ENCODE peak calls at places on chromosomes 3 and 15, in four cellular contexts. U is GM06990, B is stomach, A is brain microvascular endothelial cell. G is an unnamed sample.

GRCh38 chr3:179196098-179196497 is 47.9 kb downstream of the PIK3CA start:
- DNase-seq in U (peak), B (no peak), A (peak), G (no peak)

GRCh38 chr15:88187195-88187594 is 69.3 kb downstream of the NTRK3 start:
- DNase-seq in U (no peak), B (no peak), A (no peak), G (no peak)

GRCh38 chr3:14351617-14352001 is 50.8 kb upstream of the SLC6A6 start:
- DNase-seq in U (no peak), B (no peak), A (no peak), G (no peak)

GRCh38 chr15:40554164-40554530 is 10.7 kb downstream of the CCDC32 start:
- DNase-seq in U (no peak), B (no peak), A (no peak), G (no peak)

GRCh38 chr3:181486496-181486895 is 225.2 kb upstream of the SOX2 start:
- DNase-seq in U (no peak), B (no peak), A (no peak), G (no peak)

GRCh38 chr3:75294124-75294523 is 370.0 kb upstream of the FRG2C start:
- DNase-seq in U (no peak), B (peak), A (peak), G (peak)

GRCh38 chr3:197746214-197746613 is 3.5 kb upstream of the FYTTD1 start:
- DNase-seq in U (no peak), B (no peak), A (no peak), G (no peak)

GRCh38 chr3:191985691-191986090 is 524.7 kb downstream of the PYDC2 start:
- DNase-seq in U (no peak), B (no peak), A (no peak), G (no peak)

GRCh38 chr15:79602731-79603130 is 170.6 kb downstream of the MINAR1 start:
- DNase-seq in U (no peak), B (no peak), A (no peak), G (no peak)

GRCh38 chr15:34501131-34501530 is 63.5 kb upstream of the GOLGA8A start:
- DNase-seq in U (no peak), B (no peak), A (no peak), G (no peak)

GRCh38 chr3:146375214-146375613 is 94.1 kb downstream of the PLSCR2 start:
- DNase-seq in U (no peak), B (no peak), A (no peak), G (peak)

GRCh38 chr3:37417297-37418082 is 243.1 kb upstream of the LRRFIP2 start:
- DNase-seq in U (no peak), B (no peak), A (no peak), G (no peak)

GRCh38 chr3:97969541-97969940 is 2.7 kb downstream of the RIOX2 start:
- DNase-seq in U (no peak), B (no peak), A (no peak), G (no peak)

GRCh38 chr3:186002884-186003472 is 65.2 kb upstream of the TRA2B start:
- DNase-seq in U (no peak), B (no peak), A (no peak), G (peak)

GRCh38 chr15:77019476-77020331 is 24.8 kb downstream of the PSTPIP1 start:
- DNase-seq in U (no peak), B (no peak), A (peak), G (no peak)

GRCh38 chr3:15497984-15498383 is 23.5 kb downstream of the COLQ start:
- DNase-seq in U (no peak), B (no peak), A (no peak), G (no peak)

GRCh38 chr3:190225186-190225692 is 97.0 kb downstream of the CLDN1 start:
- DNase-seq in U (no peak), B (no peak), A (peak), G (no peak)

GRCh38 chr15:62899090-62899493 is 143.5 kb upstream of the TPM1 start:
- DNase-seq in U (no peak), B (no peak), A (no peak), G (no peak)

GRCh38 chr3:143239026-143239425 is 119.5 kb downstream of the CHST2 start:
- DNase-seq in U (no peak), B (no peak), A (no peak), G (no peak)

GRCh38 chr3:38738630-38739395 is 77.2 kb downstream of the SCN10A start:
- DNase-seq in U (no peak), B (no peak), A (peak), G (no peak)
- TF ChIP-seq CTCF in U (peak), B (no peak), A (peak), G (peak)

GRCh38 chr3:73661262-73661661 is 36.5 kb upstream of the PDZRN3 start:
- DNase-seq in U (no peak), B (no peak), A (peak), G (no peak)
- TF ChIP-seq CTCF in U (no peak), B (no peak), A (no peak), G (no peak)

GRCh38 chr3:58801541-58801940 is 135.0 kb upstream of the FAM3D start:
- DNase-seq in U (no peak), B (no peak), A (no peak), G (no peak)

GRCh38 chr3:58800032-58800431 is 133.5 kb upstream of the FAM3D start:
- DNase-seq in U (no peak), B (no peak), A (no peak), G (no peak)

GRCh38 chr3:58798312-58798711 is 131.7 kb upstream of the FAM3D start:
- DNase-seq in U (no peak), B (no peak), A (no peak), G (no peak)

GRCh38 chr3:58800940-58801339 is 134.4 kb upstream of the FAM3D start:
- DNase-seq in U (no peak), B (no peak), A (no peak), G (no peak)

GRCh38 chr3:58799271-58799670 is 132.7 kb upstream of the FAM3D start:
- DNase-seq in U (no peak), B (no peak), A (no peak), G (no peak)
- TF ChIP-seq CTCF in U (no peak), B (no peak), A (no peak), G (no peak)

DNA sequence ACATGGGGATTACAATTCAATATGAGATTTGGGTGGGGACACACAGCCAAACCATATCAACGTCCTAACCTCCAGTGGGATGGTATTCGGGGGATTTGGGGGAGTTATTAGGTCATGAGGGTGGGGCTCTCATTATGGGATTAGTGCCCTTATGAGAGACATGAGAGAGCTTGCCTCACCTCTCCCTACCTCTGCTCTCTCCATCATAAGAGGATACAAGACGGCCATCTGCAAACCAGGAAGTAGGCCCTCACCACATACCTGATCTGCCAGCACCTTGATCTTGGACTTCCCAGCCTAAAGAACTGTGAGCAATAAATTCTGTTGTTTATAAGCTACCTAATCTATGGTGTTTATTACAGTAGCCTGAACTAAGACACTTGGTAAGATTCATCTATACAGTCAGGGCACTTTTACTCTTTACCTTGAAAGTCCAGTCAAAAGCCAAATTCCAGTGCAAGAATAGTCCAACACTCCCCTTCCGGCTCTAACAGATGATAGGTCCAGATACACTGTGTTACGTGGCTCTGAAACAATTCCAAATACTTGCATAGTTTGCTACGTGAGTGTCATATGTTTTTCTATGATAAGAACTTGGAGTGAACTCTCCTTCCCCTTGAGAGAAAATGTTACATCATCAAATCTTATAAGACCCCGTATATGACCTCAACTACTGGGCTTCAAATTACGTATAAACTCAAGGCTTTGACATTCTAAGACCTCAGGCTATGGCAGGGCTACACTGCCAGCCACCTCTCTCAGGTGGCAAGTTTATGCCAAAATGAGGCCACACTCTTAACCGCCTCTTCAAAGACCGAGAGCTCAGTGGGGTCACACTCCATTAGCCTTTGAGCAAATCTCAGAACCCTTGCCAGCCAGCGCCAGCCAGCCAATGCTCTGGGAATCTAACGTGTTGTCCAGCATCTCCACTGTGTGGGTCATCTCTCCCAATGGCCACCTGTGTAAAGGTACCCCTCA is 129.9 kb downstream of the XXYLT1 start:
- DNase-seq in U (no peak), B (no peak), A (peak), G (no peak)
- TF ChIP-seq CTCF in U (no peak), B (no peak), A (no peak), G (no peak)

GRCh38 chr15:22839046-22839705 is 710 bp downstream of the NIPA2 start:
- DNase-seq in U (peak), B (no peak), A (no peak), G (no peak)

DNA sequence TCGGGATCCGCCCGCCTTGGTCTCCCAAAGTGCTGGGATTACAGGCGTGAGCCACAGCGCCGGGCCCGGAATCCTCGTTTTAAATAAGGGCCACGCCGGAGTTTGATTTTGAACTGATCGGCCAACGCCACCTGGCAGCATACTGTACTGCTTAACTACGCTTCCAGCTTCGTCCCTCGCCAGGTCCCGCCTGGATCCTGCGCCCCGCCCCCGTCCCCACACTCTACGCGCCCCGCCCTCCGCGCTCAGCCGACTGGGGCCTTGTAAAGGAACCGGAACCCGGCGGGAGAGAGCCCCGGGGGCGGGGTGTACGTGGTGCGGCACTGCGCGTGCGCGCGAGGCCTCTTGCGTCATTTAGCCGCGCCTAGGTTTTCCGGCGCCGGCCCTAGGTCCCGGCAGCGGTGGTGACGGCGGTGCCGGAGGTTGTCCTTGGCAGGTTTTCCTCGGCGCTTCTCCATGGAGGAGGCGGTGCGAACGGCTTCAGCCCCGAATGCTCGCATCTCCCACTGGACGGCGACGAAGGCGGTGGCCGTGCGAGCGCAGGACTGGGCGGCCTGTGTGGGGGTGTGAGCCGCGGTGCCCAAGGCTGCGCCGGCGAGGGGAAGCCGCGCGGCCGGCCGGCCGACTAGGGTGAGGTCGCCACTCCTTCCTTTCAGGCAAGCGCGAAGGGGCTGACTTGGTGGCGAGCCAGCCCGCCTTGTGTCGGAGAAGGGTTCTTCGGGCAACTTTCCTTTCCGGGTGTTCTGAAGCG is at the start of gene NIPA2:
- DNase-seq in U (peak), B (peak), A (peak), G (peak)
- TF ChIP-seq CTCF in U (peak), B (no peak), A (no peak), G (no peak)

GRCh38 chr15:80788536-80788935 is 9.4 kb downstream of the CEMIP start:
- DNase-seq in U (no peak), B (no peak), A (no peak), G (peak)

GRCh38 chr15:80785811-80786354 is 6.7 kb downstream of the CEMIP start:
- DNase-seq in U (no peak), B (no peak), A (no peak), G (no peak)

GRCh38 chr15:80789296-80789695 is 10.1 kb downstream of the CEMIP start:
- DNase-seq in U (no peak), B (no peak), A (no peak), G (no peak)

GRCh38 chr15:80785335-80785734 is 6.2 kb downstream of the CEMIP start:
- DNase-seq in U (no peak), B (no peak), A (peak), G (no peak)

DNA sequence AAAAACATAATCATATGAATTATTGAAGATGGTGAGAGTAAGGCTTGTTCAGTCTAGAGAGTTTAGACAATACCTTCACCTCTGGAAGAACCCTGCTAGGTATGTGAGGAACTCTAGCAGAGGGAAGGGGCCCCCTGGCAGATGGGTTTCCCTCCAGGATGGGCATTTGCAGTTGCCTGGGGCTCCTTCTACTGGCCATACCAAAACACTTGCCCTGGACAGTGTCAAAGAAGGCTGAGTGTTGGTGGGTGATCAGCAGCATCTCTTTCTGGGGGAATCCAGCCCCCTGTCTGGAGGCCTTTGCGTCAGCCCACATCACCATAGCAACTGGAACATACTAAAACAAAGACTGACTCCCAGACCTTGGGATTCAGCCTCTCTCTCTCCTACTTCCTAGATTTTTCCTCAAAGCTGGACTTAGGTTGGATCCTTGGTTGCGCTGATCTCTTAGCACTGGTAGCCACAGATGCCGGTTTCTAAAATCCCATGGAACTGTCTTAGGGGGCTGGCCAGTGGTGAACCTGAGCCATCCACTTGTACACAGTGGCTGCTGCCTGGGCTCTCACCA is 8.2 kb downstream of the CEMIP start:
- DNase-seq in U (no peak), B (no peak), A (no peak), G (no peak)
- TF ChIP-seq CTCF in U (no peak), B (no peak), A (no peak), G (no peak)

DNA sequence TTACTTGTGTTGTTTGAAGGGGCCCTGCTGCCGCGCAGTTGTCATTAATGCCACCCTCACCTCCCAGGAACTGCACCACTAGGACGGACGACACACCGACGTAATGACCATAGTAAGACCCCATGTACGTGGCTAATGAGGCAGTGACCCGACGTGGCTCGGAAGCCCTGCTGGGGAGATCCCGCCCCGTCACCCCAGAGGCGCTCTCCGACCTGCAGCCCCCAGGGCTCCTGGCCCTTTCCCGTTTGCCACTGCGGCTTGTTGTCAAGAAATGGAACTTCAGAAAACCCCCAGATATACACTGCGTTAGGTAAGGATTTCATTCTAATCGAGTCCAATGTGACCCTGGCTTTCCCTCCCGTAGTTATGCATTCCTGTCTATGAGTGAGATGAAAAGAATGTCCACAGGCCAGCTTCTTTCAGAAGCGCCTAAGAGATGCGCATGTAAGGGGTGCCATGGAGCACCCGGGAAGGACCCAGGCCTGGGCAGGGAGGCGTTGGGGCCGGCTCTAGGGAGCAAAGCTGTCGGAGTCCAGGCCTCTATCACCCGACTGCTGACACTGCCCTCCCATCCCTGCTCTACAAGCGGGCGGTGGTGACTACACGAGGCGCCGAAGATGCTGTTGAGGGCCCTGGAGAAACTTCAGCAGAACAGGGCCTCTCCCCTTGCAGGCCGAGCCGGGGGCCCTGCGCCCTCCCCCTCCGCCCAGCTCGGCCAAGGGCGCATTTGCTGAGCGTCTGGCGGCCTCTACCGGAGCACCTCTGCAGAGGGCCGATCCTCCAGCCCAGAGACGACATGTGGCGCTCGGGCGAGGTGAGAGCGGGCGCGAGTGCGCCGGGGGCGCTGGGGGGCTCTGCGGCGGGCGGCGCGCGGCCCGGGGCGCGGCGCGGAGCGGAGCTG is at the start of gene GABRA5:
- DNase-seq in U (no peak), B (no peak), A (peak), G (no peak)
- TF ChIP-seq CTCF in U (no peak), B (no peak), A (peak), G (peak)

DNA sequence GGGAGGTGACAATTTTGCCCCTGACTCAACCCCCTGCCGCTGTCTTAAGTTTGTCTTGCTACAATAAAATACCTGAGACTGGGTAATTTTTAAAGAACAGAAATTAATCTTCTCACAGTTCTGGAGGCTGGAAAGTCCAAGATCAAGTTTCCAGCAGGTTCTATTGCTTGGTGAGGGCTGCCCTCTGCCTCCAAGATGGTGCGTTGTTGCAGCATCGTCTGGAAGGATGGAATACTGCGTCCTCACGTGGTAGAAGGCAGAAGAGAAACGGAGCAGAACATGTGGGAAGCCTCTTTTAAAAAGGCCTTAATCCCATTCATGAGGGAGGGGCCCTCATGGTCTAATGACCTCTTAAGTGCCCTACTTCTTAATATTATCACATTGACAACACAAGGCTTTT is 87.3 kb upstream of the SNTN start:
- DNase-seq in U (no peak), B (no peak), A (no peak), G (no peak)
- TF ChIP-seq CTCF in U (no peak), B (no peak), A (peak), G (no peak)

G was measured in HFF-Myc.